ENCODE peak calls at places on chromosomes 11 and 22, in four cellular contexts. M is NCI-H748 treated with DMSO at 0.1 percent for 48 hours, Q is endothelial cell, B is M059J. R is an unnamed sample.

GRCh38 chr11:61828629-61829407 is 718 bp downstream of the FADS2 start:
- DNase-seq in Q (peak), B (peak), M (peak), R (peak)

GRCh38 chr11:44709281-44709562 is 17.5 kb upstream of the TSPAN18 start:
- DNase-seq in B (peak), M (no peak), Q (no peak), R (no peak)

GRCh38 chr22:30647536-30647935 is 12.0 kb downstream of the SLC35E4 start:
- DNase-seq in M (no peak), B (no peak), Q (no peak), R (peak)

GRCh38 chr11:78798567-78799170 is 224.0 kb upstream of the NARS2 start:
- DNase-seq in B (peak), M (peak), Q (peak), R (peak)

GRCh38 chr11:17230867-17231851 is 23.4 kb upstream of the PIK3C2A start:
- DNase-seq in Q (no peak), B (no peak), M (no peak), R (no peak)

GRCh38 chr22:38203855-38204497 is 2.2 kb downstream of the MAFF start:
- DNase-seq in B (peak), Q (no peak), M (no peak), R (no peak)

GRCh38 chr11:77095551-77096490 is 6.8 kb upstream of the OMP start:
- DNase-seq in M (no peak), Q (no peak), B (no peak), R (no peak)

GRCh38 chr22:44596726-44597125 is 98.7 kb upstream of the RTL6 start:
- DNase-seq in M (no peak), Q (no peak), B (no peak), R (peak)

GRCh38 chr22:24146190-24146616 is 35.1 kb upstream of the SUSD2 start:
- DNase-seq in B (peak), Q (peak), M (no peak), R (no peak)

GRCh38 chr22:38468761-38469305 is 937 bp downstream of the KDELR3 start:
- DNase-seq in Q (no peak), B (no peak), M (no peak), R (no peak)

GRCh38 chr22:40036591-40037225 is 42.0 kb downstream of the FAM83F start:
- DNase-seq in B (peak), M (peak), Q (peak), R (peak)

GRCh38 chr11:125689460-125689859 is 8.8 kb upstream of the ACRV1 start:
- DNase-seq in Q (no peak), M (no peak), B (no peak), R (no peak)

GRCh38 chr11:69958308-69958707 is 119.8 kb upstream of the ANO1 start:
- DNase-seq in Q (no peak), M (no peak), B (peak), R (no peak)

GRCh38 chr11:105975128-105975527 is 46.9 kb downstream of the MSANTD4 start:
- DNase-seq in B (no peak), M (no peak), Q (no peak), R (no peak)

GRCh38 chr22:44445307-44445680 is 52.7 kb downstream of the RTL6 start:
- DNase-seq in Q (no peak), B (no peak), M (no peak), R (no peak)

GRCh38 chr11:14022821-14023220 is 60.3 kb downstream of the SPON1 start:
- DNase-seq in M (no peak), B (no peak), Q (no peak), R (no peak)

GRCh38 chr22:30878516-30879365 is 89.8 kb downstream of the MORC2 start:
- DNase-seq in Q (no peak), B (no peak), M (no peak), R (peak)

GRCh38 chr22:31350410-31350863 is 4.3 kb upstream of the PATZ1 start:
- DNase-seq in Q (no peak), B (peak), M (peak), R (peak)

GRCh38 chr22:49547751-49548239 is 279.9 kb downstream of the BRD1 start:
- DNase-seq in Q (no peak), B (no peak), M (no peak), R (no peak)

GRCh38 chr11:77503006-77503405 is 29.1 kb upstream of the PAK1 start:
- DNase-seq in Q (no peak), M (no peak), B (peak), R (no peak)

GRCh38 chr11:87038235-87038960 is 664 bp downstream of the TMEM135 start:
- DNase-seq in B (peak), M (no peak), Q (no peak), R (no peak)

GRCh38 chr11:58923300-58923788 is 15.9 kb upstream of the GLYATL1 start:
- DNase-seq in M (peak), B (peak), Q (no peak), R (peak)

GRCh38 chr11:119460582-119460981 is 37.6 kb upstream of the THY1 start:
- DNase-seq in B (peak), M (no peak), Q (no peak), R (no peak)

GRCh38 chr11:75240381-75241035 is at the start of gene TPBGL:
- DNase-seq in B (no peak), M (no peak), Q (peak), R (peak)

GRCh38 chr11:9089061-9089460 is 2.3 kb downstream of the SCUBE2 start:
- DNase-seq in B (no peak), M (no peak), Q (no peak), R (no peak)

GRCh38 chr11:62804310-62805043 is 763 bp downstream of the NXF1 start:
- DNase-seq in Q (no peak), M (no peak), B (peak), R (no peak)

GRCh38 chr11:8333431-8334401 is 70.0 kb upstream of the LMO1 start:
- DNase-seq in Q (no peak), B (peak), M (no peak), R (no peak)

GRCh38 chr22:17307566-17307965 is 61.7 kb upstream of the CECR2 start:
- DNase-seq in M (no peak), B (no peak), Q (no peak), R (no peak)

GRCh38 chr11:129090056-129090455 is 102.1 kb downstream of the ARHGAP32 start:
- DNase-seq in B (no peak), Q (no peak), M (no peak), R (no peak)

GRCh38 chr11:35166369-35167360 is 27.7 kb downstream of the CD44 start:
- DNase-seq in M (no peak), Q (no peak), B (peak), R (no peak)

GRCh38 chr11:103326070-103326794 is 217.0 kb downstream of the DYNC2H1 start:
- DNase-seq in Q (peak), B (peak), M (peak), R (peak)

GRCh38 chr11:72119188-72119587 is 6.7 kb upstream of the ANAPC15 start:
- DNase-seq in M (no peak), Q (no peak), B (no peak), R (no peak)

GRCh38 chr11:94193288-94193687 is 64.6 kb downstream of the PANX1 start:
- DNase-seq in Q (no peak), M (no peak), B (peak), R (no peak)

GRCh38 chr11:118615996-118616395 is 8.6 kb downstream of the PHLDB1 start:
- DNase-seq in B (peak), M (no peak), Q (no peak), R (peak)

GRCh38 chr22:25404556-25404922 is 159.9 kb upstream of the GRK3 start:
- DNase-seq in B (no peak), Q (peak), M (no peak), R (peak)